ENCODE peak calls at places on chromosomes 3 and 15, in eight cellular contexts. K is substantia nigra, I is lower lobe of right lung, F is SK-N-SH, E is testis, X is GM10248, W is cardiac fibroblast, D is BJ. A is an unnamed sample.

GRCh38 chr3:140285380-140285779 is 350.4 kb downstream of the CLSTN2 start:
- DNase-seq in X (no peak), I (no peak), K (no peak), W (no peak), D (no peak), F (no peak), E (no peak), A (no peak)

GRCh38 chr3:193788189-193788946 is 195.4 kb downstream of the OPA1 start:
- DNase-seq in F (peak), D (no peak), K (peak), I (peak), E (peak), X (peak), W (peak), A (peak)

GRCh38 chr15:47422901-47423300 is 294.4 kb upstream of the SEMA6D start:
- DNase-seq in I (no peak), K (no peak), E (no peak), F (no peak), W (peak), X (no peak), D (peak), A (no peak)

GRCh38 chr15:80999623-81000036 is 1.1 kb upstream of the TLNRD1 start:
- DNase-seq in W (no peak), F (no peak), E (no peak), I (peak), X (peak), K (no peak), D (no peak), A (no peak)

GRCh38 chr3:167740961-167741587 is 5.6 kb downstream of the SERPINI1 start:
- DNase-seq in I (no peak), F (peak), E (peak), D (no peak), K (peak), W (peak), X (peak), A (peak)

GRCh38 chr3:159322322-159322939 is 520.6 kb downstream of the MFSD1 start:
- DNase-seq in W (peak), K (no peak), X (peak), F (peak), I (peak), D (no peak), E (peak), A (no peak)

GRCh38 chr15:80662756-80663553 is 32.2 kb upstream of the ABHD17C start:
- DNase-seq in X (no peak), D (no peak), E (no peak), W (no peak), F (no peak), K (no peak), I (no peak), A (no peak)

GRCh38 chr3:42264399-42265058 is 1.5 kb downstream of the CCK start:
- DNase-seq in E (peak), I (peak), D (no peak), F (peak), W (peak), K (no peak), X (no peak), A (peak)

GRCh38 chr15:67405208-67406191 is 115.4 kb upstream of the C15orf61 start:
- DNase-seq in E (no peak), D (peak), W (peak), F (no peak), I (no peak), K (no peak), X (no peak), A (no peak)

GRCh38 chr3:184241447-184242296 is 7.1 kb downstream of the ALG3 start:
- DNase-seq in W (peak), E (peak), D (no peak), K (no peak), X (peak), I (peak), F (peak), A (no peak)

GRCh38 chr3:100710355-100711198 is 1.3 kb downstream of the TFG start:
- DNase-seq in F (peak), D (no peak), K (no peak), X (peak), W (peak), E (peak), I (no peak), A (no peak)

GRCh38 chr15:42832577-42832976 is 88.0 kb downstream of the TTBK2 start:
- DNase-seq in F (no peak), K (no peak), W (peak), I (no peak), X (no peak), E (no peak), D (peak), A (no peak)

GRCh38 chr3:125069452-125069851 is 13.7 kb upstream of the HEG1 start:
- DNase-seq in E (no peak), W (no peak), I (no peak), K (no peak), X (no peak), D (no peak), F (no peak), A (no peak)

GRCh38 chr3:188204516-188204915 is 50.6 kb downstream of the LPP start:
- DNase-seq in E (no peak), D (no peak), I (no peak), X (no peak), W (no peak), F (no peak), K (no peak), A (no peak)

GRCh38 chr15:39459538-39459937 is 121.3 kb upstream of the THBS1 start:
- DNase-seq in F (no peak), X (no peak), I (no peak), K (no peak), E (no peak), D (no peak), W (peak), A (no peak)

GRCh38 chr15:67241132-67241855 is 13.2 kb downstream of the AAGAB start:
- DNase-seq in X (peak), E (no peak), F (no peak), W (no peak), I (no peak), K (no peak), D (no peak), A (no peak)

GRCh38 chr15:57732526-57733331 is 26.2 kb downstream of the POLR2M start:
- DNase-seq in I (no peak), E (peak), K (peak), F (peak), D (no peak), W (peak), X (peak), A (peak)

GRCh38 chr3:146334151-146334550 is 83.2 kb upstream of the PLSCR4 start:
- DNase-seq in X (no peak), D (no peak), F (no peak), W (peak), K (no peak), E (peak), I (no peak), A (no peak)

GRCh38 chr3:123792473-123793201 is 91.5 kb downstream of the MYLK start:
- DNase-seq in I (no peak), K (no peak), D (no peak), E (no peak), X (no peak), W (peak), F (no peak), A (no peak)

GRCh38 chr15:70528270-70528706 is 235.1 kb downstream of the UACA start:
- DNase-seq in W (no peak), X (peak), E (no peak), I (no peak), K (no peak), D (no peak), F (no peak), A (no peak)

GRCh38 chr3:127476936-127477335 is 113.6 kb downstream of the TPRA1 start:
- DNase-seq in F (no peak), E (no peak), W (no peak), D (no peak), K (no peak), X (no peak), I (peak), A (no peak)

GRCh38 chr3:66014056-66014455 is 24.7 kb downstream of the MAGI1 start:
- DNase-seq in D (no peak), E (no peak), K (no peak), X (no peak), F (no peak), I (no peak), W (no peak), A (no peak)

GRCh38 chr3:81958967-81959625 is 197.7 kb upstream of the GBE1 start:
- DNase-seq in X (no peak), W (peak), F (no peak), D (peak), K (no peak), E (no peak), I (no peak), A (no peak)

GRCh38 chr3:160061525-160061924 is 72.9 kb downstream of the IL12A start:
- DNase-seq in K (no peak), X (no peak), E (peak), I (no peak), F (no peak), W (no peak), D (no peak), A (no peak)

GRCh38 chr3:126483321-126483761 is 7.7 kb upstream of the ZXDC start:
- DNase-seq in K (no peak), X (no peak), D (no peak), E (no peak), W (no peak), I (peak), F (no peak), A (no peak)

GRCh38 chr15:45314960-45315359 is 62.9 kb downstream of the SLC28A2 start:
- DNase-seq in E (peak), I (no peak), D (no peak), F (no peak), W (peak), X (no peak), K (no peak), A (no peak)

GRCh38 chr3:102488316-102488715 is 53.5 kb downstream of the ZPLD1 start:
- DNase-seq in F (no peak), W (no peak), D (no peak), I (no peak), X (no peak), E (no peak), K (no peak), A (no peak)

GRCh38 chr3:116302087-116302747 is 143.1 kb downstream of the LSAMP start:
- DNase-seq in W (peak), I (no peak), E (no peak), D (no peak), F (no peak), X (no peak), K (no peak), A (no peak)

GRCh38 chr3:125375950-125376679 is 990 bp upstream of the ZNF148 start:
- DNase-seq in I (no peak), F (peak), D (no peak), E (no peak), W (no peak), X (no peak), K (no peak), A (no peak)

GRCh38 chr15:100383302-100384107 is 41.7 kb upstream of the ADAMTS17 start:
- DNase-seq in K (no peak), E (peak), I (no peak), D (no peak), X (no peak), F (peak), W (peak), A (no peak)

GRCh38 chr15:51602484-51602883 is 20.1 kb downstream of the DMXL2 start:
- DNase-seq in K (no peak), W (no peak), I (no peak), X (no peak), D (no peak), F (no peak), E (no peak), A (no peak)

GRCh38 chr15:87762110-87762509 is 494.4 kb downstream of the NTRK3 start:
- DNase-seq in I (no peak), X (no peak), K (no peak), D (no peak), E (no peak), W (peak), F (no peak), A (no peak)